ENCODE peak calls at places on chromosomes 11 and 22, in seven cellular contexts. P, E, R, I, O, Y and V are unnamed samples.

GRCh38 chr11:44622190-44622650 is 56.8 kb downstream of the CD82 start:
- DNase-seq in P (no peak), E (no peak), R (peak; percentile 9), I (no peak), O (no peak), Y (no peak), V (no peak)

GRCh38 chr22:37894939-37895670 is 11.0 kb upstream of the MICALL1 start:
- DNase-seq in P (peak; percentile 43), E (peak; percentile 93), R (no peak), I (no peak), O (no peak), Y (no peak), V (no peak)

GRCh38 chr11:1926156-1927031 is 6.9 kb downstream of the TNNT3 start:
- DNase-seq in P (no peak), E (no peak), R (no peak), I (no peak), O (peak; percentile 38), Y (no peak), V (no peak)

GRCh38 chr11:87331273-87331672 is 293.5 kb downstream of the TMEM135 start:
- DNase-seq in P (no peak), E (no peak), R (no peak), I (no peak), O (no peak), Y (no peak), V (no peak)

GRCh38 chr11:112539165-112539564 is 278.5 kb upstream of the PLET1 start:
- DNase-seq in P (no peak), E (no peak), R (no peak), I (no peak), O (no peak), Y (no peak), V (no peak)

GRCh38 chr11:133928628-133929059 is 28.1 kb downstream of the IGSF9B start:
- DNase-seq in P (no peak), E (no peak), R (no peak), I (peak; percentile 20), O (peak; percentile 81), Y (no peak), V (peak; percentile 40)

GRCh38 chr11:95568236-95568635 is 221.3 kb downstream of the FAM76B start:
- DNase-seq in P (no peak), E (no peak), R (no peak), I (no peak), O (no peak), Y (no peak), V (no peak)

GRCh38 chr11:45736424-45736823 is 68.5 kb upstream of the SLC35C1 start:
- DNase-seq in P (no peak), E (no peak), R (no peak), I (peak; percentile 41), O (no peak), Y (peak; percentile 63), V (no peak)

GRCh38 chr11:121611242-121611641 is 158.5 kb upstream of the SORL1-AS1 start:
- DNase-seq in P (no peak), E (no peak), R (no peak), I (no peak), O (no peak), Y (no peak), V (no peak)

GRCh38 chr11:77677138-77677537 is 39.5 kb upstream of the CLNS1A start:
- DNase-seq in P (no peak), E (no peak), R (no peak), I (no peak), O (no peak), Y (no peak), V (no peak)

GRCh38 chr22:39839198-39839597 is 54.4 kb downstream of the ENTHD1 start:
- DNase-seq in P (no peak), E (no peak), R (no peak), I (no peak), O (no peak), Y (no peak), V (no peak)

GRCh38 chr11:73995247-73995646 is 12.6 kb upstream of the UCP2 start:
- DNase-seq in P (peak; percentile 25), E (no peak), R (no peak), I (no peak), O (no peak), Y (no peak), V (no peak)

GRCh38 chr11:46523290-46523689 is 70.5 kb downstream of the AMBRA1 start:
- DNase-seq in P (no peak), E (no peak), R (no peak), I (no peak), O (no peak), Y (no peak), V (no peak)

GRCh38 chr11:131042041-131042390 is 125.7 kb upstream of the SNX19 start:
- DNase-seq in P (no peak), E (no peak), R (no peak), I (no peak), O (no peak), Y (no peak), V (no peak)

GRCh38 chr22:49302530-49302929 is 525.1 kb downstream of the BRD1 start:
- DNase-seq in P (no peak), E (no peak), R (no peak), I (no peak), O (no peak), Y (no peak), V (no peak)
- H3K9me3 ChIP-seq in P (no peaks in the 10 kb centered on the region), E (no peaks in the 10 kb centered on the region), R (no peaks in the 10 kb centered on the region), I (no peaks in the 10 kb centered on the region), O (no peaks in the 10 kb centered on the region), Y (no peaks in the 10 kb centered on the region), V (no peaks in the 10 kb centered on the region)

GRCh38 chr22:47384977-47385376 is 622.5 kb downstream of the TBC1D22A start:
- DNase-seq in P (no peak), E (no peak), R (no peak), I (no peak), O (no peak), Y (no peak), V (no peak)

GRCh38 chr22:47388778-47389177 is 626.3 kb downstream of the TBC1D22A start:
- DNase-seq in P (no peak), E (no peak), R (no peak), I (no peak), O (no peak), Y (no peak), V (no peak)

GRCh38 chr22:47389201-47389600 is 626.8 kb downstream of the TBC1D22A start:
- DNase-seq in P (no peak), E (no peak), R (no peak), I (no peak), O (no peak), Y (no peak), V (no peak)

GRCh38 chr22:47388331-47388730 is 625.9 kb downstream of the TBC1D22A start:
- DNase-seq in P (no peak), E (no peak), R (no peak), I (no peak), O (no peak), Y (no peak), V (no peak)

DNA sequence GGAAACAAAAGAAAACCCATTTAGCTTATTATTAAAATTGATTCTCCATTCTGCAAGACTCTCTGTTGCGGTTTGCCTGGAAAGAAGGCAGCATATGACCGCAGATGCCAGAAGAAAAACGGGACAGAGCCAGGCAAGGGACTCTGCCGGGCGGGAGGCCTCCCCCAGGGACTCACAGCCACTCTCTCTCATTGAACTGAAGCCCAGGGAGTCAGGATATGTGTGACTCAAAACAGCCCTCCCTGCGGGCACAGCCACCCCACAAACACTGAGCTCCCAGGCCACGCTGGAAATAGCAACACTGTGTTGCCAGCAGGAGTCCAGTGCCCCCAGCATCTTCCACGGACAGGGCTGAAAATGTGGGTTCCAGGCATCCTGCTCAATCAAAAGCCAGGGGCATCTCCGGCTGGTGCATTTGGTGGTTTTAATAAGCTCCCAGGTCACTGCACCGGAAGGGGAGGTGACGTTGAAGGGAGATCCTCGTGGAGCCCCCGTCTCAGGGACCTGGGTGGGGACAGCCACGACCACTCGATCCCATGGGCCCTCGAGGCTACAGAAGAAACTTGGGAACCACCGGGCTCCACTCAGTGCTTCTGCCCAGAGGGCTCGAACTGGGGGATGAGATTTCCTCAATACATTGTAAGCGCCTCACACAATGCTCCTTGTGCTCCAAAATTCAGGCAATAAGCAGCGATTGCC is 624.5 kb downstream of the TBC1D22A start:
- DNase-seq in P (no peak), E (no peak), R (no peak), I (no peak), O (no peak), Y (no peak), V (no peak)
- H3K9me3 ChIP-seq in P (no peaks in the 10 kb centered on the region), E (no peaks in the 10 kb centered on the region), R (no peaks in the 10 kb centered on the region), I (no peaks in the 10 kb centered on the region), O (no peaks in the 10 kb centered on the region), Y (no peaks in the 10 kb centered on the region), V (no peaks in the 10 kb centered on the region)

GRCh38 chr22:48899523-48900326 is 927.9 kb downstream of the BRD1 start:
- DNase-seq in P (no peak), E (no peak), R (peak; percentile 8), I (no peak), O (no peak), Y (no peak), V (no peak)

GRCh38 chr22:48896766-48897637 is 930.7 kb downstream of the BRD1 start:
- DNase-seq in P (no peak), E (no peak), R (peak; percentile 5), I (peak; percentile 2), O (no peak), Y (no peak), V (no peak)

GRCh38 chr22:48898524-48899377 is 928.9 kb downstream of the BRD1 start:
- DNase-seq in P (no peak), E (no peak), R (peak; percentile 2), I (no peak), O (no peak), Y (no peak), V (no peak)

GRCh38 chr22:48897638-48897954 is 930.1 kb downstream of the BRD1 start:
- DNase-seq in P (no peak), E (no peak), R (peak; percentile 10), I (no peak), O (no peak), Y (no peak), V (no peak)

GRCh38 chr22:48897959-48898358 is 929.7 kb downstream of the BRD1 start:
- DNase-seq in P (no peak), E (no peak), R (peak; percentile 5), I (no peak), O (no peak), Y (no peak), V (no peak)
- H3K9me3 ChIP-seq in P (no peaks in the 10 kb centered on the region), E (no peaks in the 10 kb centered on the region), R (no peaks in the 10 kb centered on the region), I (no peaks in the 10 kb centered on the region), O (no peaks in the 10 kb centered on the region), Y (no peaks in the 10 kb centered on the region), V (no peaks in the 10 kb centered on the region)

DNA sequence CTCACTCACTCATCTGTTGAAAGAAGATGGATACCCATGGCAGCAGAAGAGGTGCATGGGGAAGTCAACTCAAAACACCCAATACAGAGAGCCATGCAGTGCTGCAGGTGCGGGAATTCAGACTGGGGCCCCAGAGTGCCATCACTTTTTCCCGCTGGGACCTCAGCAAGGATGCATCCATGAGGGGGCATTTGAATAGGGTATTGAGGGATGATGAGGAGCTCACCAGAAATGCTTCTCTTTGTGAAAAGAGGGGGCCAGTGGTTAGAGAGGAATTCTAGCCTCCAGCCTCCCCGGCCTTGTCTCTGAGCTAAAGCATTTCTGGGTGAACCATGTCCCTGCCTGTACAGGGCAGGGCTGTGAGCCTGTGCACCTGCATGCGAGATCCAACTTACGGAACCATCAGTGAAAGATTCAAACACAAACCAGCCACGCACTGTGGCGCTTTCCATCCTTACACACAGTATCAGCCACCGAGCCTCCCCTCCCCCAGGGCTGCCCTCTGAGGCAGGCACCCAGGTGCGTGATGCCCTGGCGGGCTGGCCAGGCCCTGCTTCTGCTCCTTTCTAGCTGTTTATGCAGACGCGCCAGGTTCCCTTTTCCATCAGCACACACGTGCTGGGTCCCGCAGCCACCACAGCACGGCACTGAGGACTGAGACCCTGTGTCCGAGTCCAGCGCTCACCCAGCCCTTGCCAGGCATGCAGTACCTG is 1177.2 kb downstream of the BRD1 start:
- DNase-seq in P (no peak), E (no peak), R (no peak), I (no peak), O (no peak), Y (no peak), V (no peak)
- H3K9me3 ChIP-seq in P (no peaks in the 10 kb centered on the region), E (no peaks in the 10 kb centered on the region), R (no peaks in the 10 kb centered on the region), I (no peaks in the 10 kb centered on the region), O (no peaks in the 10 kb centered on the region), Y (no peaks in the 10 kb centered on the region), V (no peaks in the 10 kb centered on the region)